ENCODE peak calls at places on chromosomes 1 and 21, in six cellular contexts. K is GM12864; Q is activated T-cell treated with anti-CD3 and anti-CD28 coated beads, Interleukin-2, amount 50 U/mL, for 1 hour; V is endodermal cell; P is HTR-8/SVneo; J is left cardiac atrium. C is an unnamed sample.

GRCh38 chr1:41305576-41306365 is 55.5 kb upstream of the FOXO6 start:
- DNase-seq in K (no peak), Q (no peak), V (peak), P (no peak), J (no peak), C (no peak)

GRCh38 chr1:2911391-2912178 is 109.7 kb upstream of the ACTRT2 start:
- DNase-seq in K (no peak), Q (no peak), V (no peak), P (no peak), J (no peak), C (no peak)

GRCh38 chr1:65429806-65430205 is 9.3 kb downstream of the LEPR start:
- DNase-seq in K (no peak), Q (no peak), V (no peak), P (peak), J (no peak), C (peak)

GRCh38 chr21:36699546-36700294 is 805 bp downstream of the SIM2 start:
- DNase-seq in K (no peak), Q (no peak), V (peak), P (no peak), J (no peak), C (no peak)

GRCh38 chr1:23392125-23392855 is 22.7 kb upstream of the ZNF436 start:
- DNase-seq in K (no peak), Q (no peak), V (no peak), P (no peak), J (no peak), C (no peak)

GRCh38 chr21:34790834-34791233 is 122.0 kb downstream of the CLIC6 start:
- DNase-seq in K (no peak), Q (no peak), V (no peak), P (no peak), J (no peak), C (no peak)

GRCh38 chr1:203760506-203760905 is 4.5 kb upstream of the LAX1 start:
- DNase-seq in K (no peak), Q (no peak), V (no peak), P (no peak), J (no peak), C (no peak)

GRCh38 chr1:41925712-41926111 is 7.0 kb upstream of the HIVEP3 start:
- DNase-seq in K (no peak), Q (no peak), V (no peak), P (no peak), J (no peak), C (peak)

GRCh38 chr1:22863766-22864165 is 108.9 kb downstream of the LACTBL1 start:
- DNase-seq in K (no peak), Q (no peak), V (no peak), P (no peak), J (no peak), C (no peak)

C was measured in EH.